ENCODE peak calls at places on chromosomes 6 and 20, in seven cellular contexts. I is mesendoderm; T is naive thymus-derived CD4-positive, alpha-beta T cell; P is psoas muscle; K is CD4-positive, CD25-positive, alpha-beta regulatory T cell; M is heart left ventricle; N is ovary. O is an unnamed sample.

GRCh38 chr6:84033523-84034451 is at the start of gene MRAP2:
- DNase-seq in I (peak; percentile 48), T (no peak), P (no peak), K (peak; percentile 4), M (peak; percentile 32), N (no peak), O (peak; percentile 64)

GRCh38 chr20:64146301-64146935 is 17.8 kb upstream of the MYT1 start:
- DNase-seq in I (no peak), T (no peak), P (no peak), K (no peak), M (no peak), N (no peak), O (no peak)

GRCh38 chr6:92892626-92893025 is 526.7 kb downstream of the EPHA7 start:
- DNase-seq in I (no peak), T (no peak), P (no peak), K (no peak), M (no peak), N (no peak), O (no peak)

GRCh38 chr20:24151621-24152020 is 163.0 kb upstream of the GGTLC1 start:
- DNase-seq in I (no peak), T (no peak), P (no peak), K (no peak), M (no peak), N (no peak), O (no peak)

GRCh38 chr6:17267586-17267985 is 13.6 kb upstream of the RBM24 start:
- DNase-seq in I (no peak), T (no peak), P (no peak), K (no peak), M (no peak), N (no peak), O (no peak)

GRCh38 chr6:17450825-17451224 is 57.4 kb downstream of the CAP2 start:
- DNase-seq in I (no peak), T (no peak), P (no peak), K (no peak), M (no peak), N (no peak), O (no peak)

GRCh38 chr20:31544600-31544999 is 30.4 kb downstream of the HM13 start:
- DNase-seq in I (no peak), T (no peak), P (no peak), K (no peak), M (no peak), N (no peak), O (no peak)

GRCh38 chr20:50969416-50969815 is 10.8 kb downstream of the MOCS3 start:
- DNase-seq in I (no peak), T (no peak), P (no peak), K (no peak), M (no peak), N (no peak), O (no peak)

GRCh38 chr6:14633453-14633852 is 515.9 kb downstream of the CD83 start:
- DNase-seq in I (no peak), T (no peak), P (no peak), K (no peak), M (no peak), N (no peak), O (no peak)

GRCh38 chr6:140434761-140435160 is 1060.3 kb upstream of the CITED2 start:
- DNase-seq in I (no peak), T (no peak), P (no peak), K (no peak), M (no peak), N (no peak), O (no peak)

GRCh38 chr6:22322103-22322882 is 25.5 kb upstream of the PRL start:
- DNase-seq in I (no peak), T (no peak), P (no peak), K (no peak), M (no peak), N (no peak), O (no peak)

GRCh38 chr6:107613980-107614379 is 124.1 kb downstream of the SOBP start:
- DNase-seq in I (no peak), T (no peak), P (no peak), K (no peak), M (no peak), N (no peak), O (no peak)

GRCh38 chr6:107612762-107613415 is 123.0 kb downstream of the SOBP start:
- DNase-seq in I (no peak), T (no peak), P (no peak), K (no peak), M (no peak), N (peak; percentile 65), O (no peak)

GRCh38 chr6:107614828-107615227 is 124.9 kb downstream of the SOBP start:
- DNase-seq in I (no peak), T (no peak), P (no peak), K (no peak), M (no peak), N (no peak), O (no peak)

GRCh38 chr6:107618672-107619071 is 128.8 kb downstream of the SOBP start:
- DNase-seq in I (no peak), T (peak; percentile 57), P (no peak), K (peak; percentile 83), M (no peak), N (no peak), O (no peak)

GRCh38 chr6:107616776-107617175 is 126.9 kb downstream of the SOBP start:
- DNase-seq in I (no peak), T (no peak), P (no peak), K (no peak), M (no peak), N (no peak), O (no peak)
- H3K4me1 ChIP-seq in I (peaks cover 5% of the 10 kb centered on the region), T (peaks cover 22% of the 10 kb centered on the region), P (peaks cover 26% of the 10 kb centered on the region), K (peaks cover 14% of the 10 kb centered on the region), M (peaks cover 7% of the 10 kb centered on the region), N (peaks cover 15% of the 10 kb centered on the region), O (no peaks in the 10 kb centered on the region)

DNA sequence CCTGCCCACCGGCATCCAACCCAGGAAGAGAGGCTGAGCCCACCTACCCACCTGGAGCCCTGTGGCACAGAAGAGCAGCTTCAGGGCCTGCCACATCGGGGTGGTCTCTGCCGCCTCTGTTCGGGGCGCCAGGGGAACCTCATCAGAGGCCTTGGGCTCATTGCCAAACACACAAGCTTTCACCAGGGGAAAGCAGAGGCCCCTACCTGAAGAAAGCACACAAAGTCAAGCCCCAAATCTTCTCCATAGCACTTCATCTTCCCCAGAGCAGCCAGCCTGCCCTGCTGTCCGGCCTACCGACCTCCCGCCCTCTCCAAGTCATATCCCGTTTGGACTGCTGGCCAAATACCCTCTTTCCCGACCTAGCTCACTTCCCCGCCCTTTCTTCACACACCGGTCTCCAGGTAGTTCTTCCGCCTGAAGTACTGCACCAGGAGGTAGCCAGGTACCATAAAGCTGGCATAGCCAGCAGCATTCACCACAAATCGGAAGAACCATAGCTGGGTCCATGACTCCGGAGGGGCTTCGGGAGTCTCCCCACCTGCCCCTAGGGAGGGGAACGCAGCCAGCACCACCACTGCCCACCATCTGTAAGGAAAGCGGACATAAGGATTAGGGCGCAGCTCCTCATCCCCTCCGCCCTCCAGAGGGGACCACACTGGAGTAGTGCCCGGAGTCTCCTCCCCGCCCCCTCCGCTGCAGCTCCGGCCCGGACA is 879 bp downstream of the SLC35B2 start:
- DNase-seq in I (peak; percentile 68), T (no peak), P (peak; percentile 49), K (no peak), M (no peak), N (no peak), O (no peak)
- H3K36me3 ChIP-seq in I (peaks cover 20% of the 10 kb centered on the region), T (peaks cover 15% of the 10 kb centered on the region), P (peaks cover 58% of the 10 kb centered on the region), K (peaks cover 61% of the 10 kb centered on the region), M (peaks cover 55% of the 10 kb centered on the region), N (no peaks in the 10 kb centered on the region), O (peaks cover 44% of the 10 kb centered on the region)

DNA sequence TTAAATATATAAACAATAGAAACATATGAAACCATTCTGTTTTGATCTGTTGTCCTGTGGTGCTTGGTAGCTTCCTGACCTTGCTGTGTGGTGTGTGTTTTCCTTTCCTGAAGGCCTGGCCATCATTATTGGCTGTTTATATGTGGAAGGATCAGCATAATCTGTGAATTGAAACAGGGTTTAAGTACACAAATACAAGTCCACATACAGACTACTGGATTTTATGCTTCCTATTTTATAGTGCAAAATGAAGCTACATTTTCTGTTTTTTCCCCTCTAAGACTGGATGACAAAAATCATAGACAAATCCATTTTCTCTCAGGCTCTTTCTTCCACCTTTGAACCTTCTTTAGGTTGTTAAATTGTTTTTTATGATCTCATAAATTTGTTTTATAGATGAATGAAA is 2.5 kb downstream of the LIN28B start:
- DNase-seq in I (peak; percentile 28), T (no peak), P (no peak), K (no peak), M (no peak), N (no peak), O (peak; percentile 60)
- H3K4me3 ChIP-seq in I (no peak overlapping the region), T (no peak overlapping the region), P (no peak overlapping the region), K (no peak overlapping the region), M (no peak overlapping the region), N (no peak overlapping the region), O (peak overlapping the region; percentile 47)

DNA sequence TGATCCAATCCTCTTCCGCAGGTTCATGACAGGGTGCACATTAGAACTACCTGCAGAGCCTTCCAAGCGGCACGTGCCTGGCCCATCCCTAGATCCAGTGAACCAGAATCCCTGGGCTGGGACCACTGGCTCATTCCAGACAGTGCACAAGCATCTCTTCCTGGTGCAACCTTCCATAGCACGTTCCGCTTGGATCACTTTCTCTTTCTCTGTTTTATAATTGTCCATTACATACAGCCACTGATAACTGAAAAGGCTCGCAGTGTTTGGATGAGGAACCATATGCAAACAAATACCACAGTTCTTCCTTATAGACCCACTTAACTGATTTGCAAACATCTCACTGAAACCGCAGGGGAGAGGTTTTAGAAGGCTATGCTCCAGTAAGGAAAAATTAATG is 59.6 kb upstream of the DDR1 start:
- DNase-seq in I (no peak), T (no peak), P (no peak), K (no peak), M (no peak), N (no peak), O (no peak)
- H3K4me1 ChIP-seq in I (peaks cover 8% of the 10 kb centered on the region), T (peaks cover 34% of the 10 kb centered on the region), P (peaks cover 43% of the 10 kb centered on the region), K (peaks cover 35% of the 10 kb centered on the region), M (peaks cover 69% of the 10 kb centered on the region), N (peaks cover 5% of the 10 kb centered on the region), O (peaks cover 3% of the 10 kb centered on the region)